ENCODE peak calls at places on chromosome X, in five cellular contexts. One of them, this sample, is unnamed.

GRCh38 chrX:21373637-21374162 is 518 bp upstream of the CNKSR2 start:
- DNase-seq in testis: peak; percentile 13
- DNase-seq in right lobe of liver: no peak
- DNase-seq in mammary epithelial cell: no peak
- DNase-seq in brain microvascular endothelial cell: no peak
- DNase-seq in this sample: peak; percentile 29

GRCh38 chrX:111445485-111445884 is 33.5 kb upstream of the DCX start:
- DNase-seq in testis: no peak
- DNase-seq in right lobe of liver: no peak
- DNase-seq in mammary epithelial cell: peak; percentile 35
- DNase-seq in brain microvascular endothelial cell: peak; percentile 1
- DNase-seq in this sample: no peak

GRCh38 chrX:150508461-150509367 is 59.7 kb upstream of the MTM1 start:
- DNase-seq in testis: peak; percentile 82
- DNase-seq in right lobe of liver: peak; percentile 79
- DNase-seq in mammary epithelial cell: no peak
- DNase-seq in brain microvascular endothelial cell: no peak
- DNase-seq in this sample: no peak

GRCh38 chrX:53028678-53029077 is 19.9 kb upstream of the GPR173 start:
- DNase-seq in testis: no peak
- DNase-seq in right lobe of liver: no peak
- DNase-seq in mammary epithelial cell: no peak
- DNase-seq in brain microvascular endothelial cell: no peak
- DNase-seq in this sample: no peak

GRCh38 chrX:130378008-130378669 is 7.3 kb downstream of the GPR119 start:
- DNase-seq in testis: no peak
- DNase-seq in right lobe of liver: no peak
- DNase-seq in mammary epithelial cell: no peak
- DNase-seq in brain microvascular endothelial cell: no peak
- DNase-seq in this sample: peak; percentile 53

GRCh38 chrX:72121381-72121780 is 10.3 kb downstream of the RTL5 start:
- DNase-seq in testis: peak; percentile 54
- DNase-seq in right lobe of liver: no peak
- DNase-seq in mammary epithelial cell: peak; percentile 39
- DNase-seq in brain microvascular endothelial cell: peak; percentile 44
- DNase-seq in this sample: no peak

GRCh38 chrX:95383778-95384177 is 1300.9 kb upstream of the DIAPH2 start:
- DNase-seq in testis: no peak
- DNase-seq in right lobe of liver: no peak
- DNase-seq in mammary epithelial cell: peak; percentile 67
- DNase-seq in brain microvascular endothelial cell: no peak
- DNase-seq in this sample: no peak

GRCh38 chrX:56382278-56382677 is 150.1 kb downstream of the KLF8 start:
- DNase-seq in testis: no peak
- DNase-seq in right lobe of liver: no peak
- DNase-seq in mammary epithelial cell: no peak
- DNase-seq in brain microvascular endothelial cell: no peak
- DNase-seq in this sample: no peak

GRCh38 chrX:46573896-46574336 is 351 bp downstream of the CHST7 start:
- DNase-seq in testis: peak; percentile 50
- DNase-seq in right lobe of liver: peak; percentile 73
- DNase-seq in mammary epithelial cell: peak; percentile 64
- DNase-seq in brain microvascular endothelial cell: peak; percentile 31
- DNase-seq in this sample: peak; percentile 48

GRCh38 chrX:125219852-125220251 is 99.8 kb upstream of the TEX13C start:
- DNase-seq in testis: no peak
- DNase-seq in right lobe of liver: no peak
- DNase-seq in mammary epithelial cell: no peak
- DNase-seq in brain microvascular endothelial cell: no peak
- DNase-seq in this sample: no peak

GRCh38 chrX:124401696-124402095 is 55.3 kb downstream of the SH2D1A start:
- DNase-seq in testis: no peak
- DNase-seq in right lobe of liver: no peak
- DNase-seq in mammary epithelial cell: no peak
- DNase-seq in brain microvascular endothelial cell: no peak
- DNase-seq in this sample: no peak

GRCh38 chrX:70504772-70505450 is 60.3 kb downstream of the DLG3 start:
- DNase-seq in testis: no peak
- DNase-seq in right lobe of liver: no peak
- DNase-seq in mammary epithelial cell: no peak
- DNase-seq in brain microvascular endothelial cell: no peak
- DNase-seq in this sample: no peak

GRCh38 chrX:29470029-29470428 is 745.3 kb upstream of the MAGEB2 start:
- DNase-seq in testis: no peak
- DNase-seq in right lobe of liver: no peak
- DNase-seq in mammary epithelial cell: peak; percentile 35
- DNase-seq in brain microvascular endothelial cell: no peak
- DNase-seq in this sample: no peak

GRCh38 chrX:10529344-10529743 is 91.0 kb downstream of the MID1 start:
- DNase-seq in testis: no peak
- DNase-seq in right lobe of liver: no peak
- DNase-seq in mammary epithelial cell: peak; percentile 47
- DNase-seq in brain microvascular endothelial cell: no peak
- DNase-seq in this sample: no peak

GRCh38 chrX:129996120-129996519 is 13.7 kb downstream of the BCORL1 start:
- DNase-seq in testis: no peak
- DNase-seq in right lobe of liver: no peak
- DNase-seq in mammary epithelial cell: peak; percentile 13
- DNase-seq in brain microvascular endothelial cell: peak; percentile 10
- DNase-seq in this sample: no peak

GRCh38 chrX:32598707-32599106 is 612.6 kb downstream of the DMD start:
- DNase-seq in testis: no peak
- DNase-seq in right lobe of liver: no peak
- DNase-seq in mammary epithelial cell: no peak
- DNase-seq in brain microvascular endothelial cell: no peak
- DNase-seq in this sample: no peak

GRCh38 chrX:23900220-23900797 is 7.4 kb downstream of the APOO start:
- DNase-seq in testis: no peak
- DNase-seq in right lobe of liver: no peak
- DNase-seq in mammary epithelial cell: peak; percentile 53
- DNase-seq in brain microvascular endothelial cell: no peak
- DNase-seq in this sample: peak; percentile 70

GRCh38 chrX:153626863-153627674 is 19.9 kb upstream of the DUSP9 start:
- DNase-seq in testis: no peak
- DNase-seq in right lobe of liver: peak; percentile 86
- DNase-seq in mammary epithelial cell: no peak
- DNase-seq in brain microvascular endothelial cell: no peak
- DNase-seq in this sample: no peak

GRCh38 chrX:537156-537555 is 93.4 kb upstream of the SHOX start:
- DNase-seq in testis: no peak
- DNase-seq in right lobe of liver: no peak
- DNase-seq in mammary epithelial cell: no peak
- DNase-seq in brain microvascular endothelial cell: no peak
- DNase-seq in this sample: no peak

GRCh38 chrX:31128849-31129248 is 57.0 kb upstream of the FTHL17 start:
- DNase-seq in testis: no peak
- DNase-seq in right lobe of liver: no peak
- DNase-seq in mammary epithelial cell: no peak
- DNase-seq in brain microvascular endothelial cell: no peak
- DNase-seq in this sample: no peak

GRCh38 chrX:57172544-57172943 is 35.3 kb upstream of the SPIN2A start:
- DNase-seq in testis: no peak
- DNase-seq in right lobe of liver: no peak
- DNase-seq in mammary epithelial cell: no peak
- DNase-seq in brain microvascular endothelial cell: no peak
- DNase-seq in this sample: no peak

GRCh38 chrX:111095974-111096870 is at the start of gene PAK3:
- DNase-seq in testis: peak; percentile 73
- DNase-seq in right lobe of liver: no peak
- DNase-seq in mammary epithelial cell: peak; percentile 69
- DNase-seq in brain microvascular endothelial cell: peak; percentile 7
- DNase-seq in this sample: peak; percentile 37

GRCh38 chrX:97155809-97156208 is 272.1 kb downstream of the RPA4 start:
- DNase-seq in testis: no peak
- DNase-seq in right lobe of liver: no peak
- DNase-seq in mammary epithelial cell: no peak
- DNase-seq in brain microvascular endothelial cell: no peak
- DNase-seq in this sample: no peak

GRCh38 chrX:122817321-122817720 is 366.8 kb upstream of the GRIA3 start:
- DNase-seq in testis: no peak
- DNase-seq in right lobe of liver: no peak
- DNase-seq in mammary epithelial cell: no peak
- DNase-seq in brain microvascular endothelial cell: no peak
- DNase-seq in this sample: no peak

GRCh38 chrX:145613894-145614293 is 203.7 kb upstream of the SLITRK2 start:
- DNase-seq in testis: no peak
- DNase-seq in right lobe of liver: no peak
- DNase-seq in mammary epithelial cell: no peak
- DNase-seq in brain microvascular endothelial cell: peak; percentile 0
- DNase-seq in this sample: no peak

GRCh38 chrX:77444075-77444474 is 3.1 kb upstream of the FGF16 start:
- DNase-seq in testis: no peak
- DNase-seq in right lobe of liver: no peak
- DNase-seq in mammary epithelial cell: no peak
- DNase-seq in brain microvascular endothelial cell: no peak
- DNase-seq in this sample: no peak

GRCh38 chrX:110750526-110751189 is 45.0 kb downstream of the CHRDL1 start:
- DNase-seq in testis: no peak
- DNase-seq in right lobe of liver: no peak
- DNase-seq in mammary epithelial cell: no peak
- DNase-seq in brain microvascular endothelial cell: no peak
- DNase-seq in this sample: no peak

GRCh38 chrX:154074199-154074598 is 23.3 kb downstream of the MECP2 start:
- DNase-seq in testis: no peak
- DNase-seq in right lobe of liver: no peak
- DNase-seq in mammary epithelial cell: peak; percentile 54
- DNase-seq in brain microvascular endothelial cell: peak; percentile 27
- DNase-seq in this sample: no peak

GRCh38 chrX:96407043-96407442 is 277.6 kb upstream of the DIAPH2 start:
- DNase-seq in testis: peak; percentile 60
- DNase-seq in right lobe of liver: peak; percentile 71
- DNase-seq in mammary epithelial cell: no peak
- DNase-seq in brain microvascular endothelial cell: peak; percentile 38
- DNase-seq in this sample: no peak

GRCh38 chrX:93874554-93874953 is 200.5 kb downstream of the FAM133A start:
- DNase-seq in testis: peak; percentile 33
- DNase-seq in right lobe of liver: no peak
- DNase-seq in mammary epithelial cell: peak; percentile 8
- DNase-seq in brain microvascular endothelial cell: no peak
- DNase-seq in this sample: peak; percentile 11

GRCh38 chrX:135518161-135518560 is 2.3 kb upstream of the INTS6L start:
- DNase-seq in testis: no peak
- DNase-seq in right lobe of liver: no peak
- DNase-seq in mammary epithelial cell: no peak
- DNase-seq in brain microvascular endothelial cell: no peak
- DNase-seq in this sample: no peak

GRCh38 chrX:100911731-100912130 is 17.0 kb downstream of the XKRX start:
- DNase-seq in testis: no peak
- DNase-seq in right lobe of liver: no peak
- DNase-seq in mammary epithelial cell: peak; percentile 39
- DNase-seq in brain microvascular endothelial cell: no peak
- DNase-seq in this sample: no peak

DNA sequence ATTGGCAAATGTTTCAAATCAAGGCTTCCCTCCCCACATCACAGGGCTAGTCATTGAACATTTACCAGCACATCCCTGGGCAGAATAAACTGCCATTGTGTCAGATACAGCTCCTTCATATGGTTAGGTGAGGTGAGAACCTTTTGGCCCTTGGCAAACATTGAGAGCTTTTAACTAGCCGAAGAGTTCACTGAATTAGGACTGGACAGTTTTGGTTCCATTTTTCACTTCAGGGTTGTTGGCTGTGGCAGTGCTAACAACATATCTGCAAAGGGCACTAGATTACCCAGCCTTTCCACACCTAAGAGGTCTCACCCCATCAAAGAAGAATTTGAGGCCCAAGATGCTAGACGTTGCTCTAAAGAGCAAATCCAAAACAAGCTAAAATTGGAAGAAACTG is 180.7 kb downstream of the GUCY2F start:
- DNase-seq in testis: no peak
- DNase-seq in right lobe of liver: no peak
- DNase-seq in mammary epithelial cell: no peak
- DNase-seq in brain microvascular endothelial cell: no peak
- DNase-seq in this sample: no peak
- H3K27me3 ChIP-seq in testis: no peaks in the 10 kb centered on the region
- H3K27me3 ChIP-seq in right lobe of liver: no peaks in the 10 kb centered on the region
- H3K27me3 ChIP-seq in mammary epithelial cell: peaks cover 7% of the 10 kb centered on the region
- H3K27me3 ChIP-seq in brain microvascular endothelial cell: no peaks in the 10 kb centered on the region
- H3K27me3 ChIP-seq in this sample: peaks cover 40% of the 10 kb centered on the region

GRCh38 chrX:47643926-47644325 is 6.4 kb downstream of the ELK1 start:
- DNase-seq in testis: no peak
- DNase-seq in right lobe of liver: no peak
- DNase-seq in mammary epithelial cell: no peak
- DNase-seq in brain microvascular endothelial cell: no peak
- DNase-seq in this sample: no peak
- TF ChIP-seq CTCF in testis: no peak
- TF ChIP-seq CTCF in right lobe of liver: peak; percentile 45
- TF ChIP-seq CTCF in mammary epithelial cell: peak; percentile 18
- TF ChIP-seq CTCF in brain microvascular endothelial cell: peak; percentile 57
- TF ChIP-seq CTCF in this sample: peak; percentile 50

GRCh38 chrX:149505671-149506070 is 565 bp upstream of the IDS start:
- DNase-seq in testis: no peak
- DNase-seq in right lobe of liver: no peak
- DNase-seq in mammary epithelial cell: no peak
- DNase-seq in brain microvascular endothelial cell: no peak
- DNase-seq in this sample: no peak
- H3K27ac ChIP-seq in testis: no peak overlapping the region
- H3K27ac ChIP-seq in right lobe of liver: peak overlapping the region; percentile 70
- H3K27ac ChIP-seq in mammary epithelial cell: peak overlapping the region; percentile 70
- H3K27ac ChIP-seq in brain microvascular endothelial cell: no peak overlapping the region
- H3K27ac ChIP-seq in this sample: no peak overlapping the region

GRCh38 chrX:119647089-119647488 is 40.9 kb upstream of the NKRF start:
- DNase-seq in testis: no peak
- DNase-seq in right lobe of liver: no peak
- DNase-seq in mammary epithelial cell: no peak
- DNase-seq in brain microvascular endothelial cell: no peak
- DNase-seq in this sample: no peak
- H3K27me3 ChIP-seq in testis: no peaks in the 10 kb centered on the region
- H3K27me3 ChIP-seq in right lobe of liver: no peaks in the 10 kb centered on the region
- H3K27me3 ChIP-seq in mammary epithelial cell: no peaks in the 10 kb centered on the region
- H3K27me3 ChIP-seq in brain microvascular endothelial cell: no peaks in the 10 kb centered on the region
- H3K27me3 ChIP-seq in this sample: no peaks in the 10 kb centered on the region

GRCh38 chrX:103357871-103358270 is 1.6 kb downstream of the TCEAL9 start:
- DNase-seq in testis: no peak
- DNase-seq in right lobe of liver: no peak
- DNase-seq in mammary epithelial cell: no peak
- DNase-seq in brain microvascular endothelial cell: no peak
- DNase-seq in this sample: no peak

GRCh38 chrX:103356897-103357296 is 591 bp downstream of the TCEAL9 start:
- DNase-seq in testis: peak; percentile 37
- DNase-seq in right lobe of liver: no peak
- DNase-seq in mammary epithelial cell: no peak
- DNase-seq in brain microvascular endothelial cell: no peak
- DNase-seq in this sample: no peak

GRCh38 chrX:103360916-103361315 is 4.6 kb downstream of the TCEAL9 start:
- DNase-seq in testis: no peak
- DNase-seq in right lobe of liver: no peak
- DNase-seq in mammary epithelial cell: no peak
- DNase-seq in brain microvascular endothelial cell: no peak
- DNase-seq in this sample: no peak

GRCh38 chrX:103360092-103360491 is 3.8 kb downstream of the TCEAL9 start:
- DNase-seq in testis: no peak
- DNase-seq in right lobe of liver: no peak
- DNase-seq in mammary epithelial cell: no peak
- DNase-seq in brain microvascular endothelial cell: no peak
- DNase-seq in this sample: no peak

GRCh38 chrX:103356023-103356798 is at the start of gene TCEAL9:
- DNase-seq in testis: peak; percentile 85
- DNase-seq in right lobe of liver: peak; percentile 57
- DNase-seq in mammary epithelial cell: peak; percentile 46
- DNase-seq in brain microvascular endothelial cell: peak; percentile 65
- DNase-seq in this sample: peak; percentile 45
- TF ChIP-seq CTCF in testis: no peak
- TF ChIP-seq CTCF in right lobe of liver: no peak
- TF ChIP-seq CTCF in mammary epithelial cell: no peak
- TF ChIP-seq CTCF in brain microvascular endothelial cell: no peak
- TF ChIP-seq CTCF in this sample: no peak

GRCh38 chrX:2705036-2705435 is 13.9 kb downstream of the CD99 start:
- DNase-seq in testis: peak; percentile 61
- DNase-seq in right lobe of liver: no peak
- DNase-seq in mammary epithelial cell: no peak
- DNase-seq in brain microvascular endothelial cell: no peak
- DNase-seq in this sample: no peak
- H3K27ac ChIP-seq in testis: peak overlapping the region; percentile 55
- H3K27ac ChIP-seq in right lobe of liver: peak overlapping the region; percentile 59
- H3K27ac ChIP-seq in mammary epithelial cell: no peak overlapping the region
- H3K27ac ChIP-seq in brain microvascular endothelial cell: no peak overlapping the region
- H3K27ac ChIP-seq in this sample: no peak overlapping the region